ENCODE peak calls at places on chromosomes 1 and 21, in five cellular contexts. One of them, this sample, is unnamed.

GRCh38 chr1:11531314-11531870 is 52.4 kb downstream of the DISP3 start:
- DNase-seq in heart left ventricle: no peak
- DNase-seq in neural progenitor cell: peak
- DNase-seq in osteocyte: no peak
- DNase-seq in fibroblast of lung: no peak
- DNase-seq in this sample: peak

GRCh38 chr1:244639561-244639960 is 13.4 kb upstream of the DESI2 start:
- DNase-seq in fibroblast of lung: no peak
- DNase-seq in osteocyte: no peak
- DNase-seq in heart left ventricle: no peak
- DNase-seq in neural progenitor cell: no peak
- DNase-seq in this sample: no peak

GRCh38 chr1:21261551-21262281 is 28.5 kb downstream of the ECE1 start:
- DNase-seq in heart left ventricle: peak
- DNase-seq in fibroblast of lung: peak
- DNase-seq in osteocyte: no peak
- DNase-seq in neural progenitor cell: no peak
- DNase-seq in this sample: peak

GRCh38 chr1:241600496-241600901 is 39.7 kb downstream of the CHML start:
- DNase-seq in osteocyte: no peak
- DNase-seq in fibroblast of lung: no peak
- DNase-seq in neural progenitor cell: no peak
- DNase-seq in heart left ventricle: no peak
- DNase-seq in this sample: no peak

GRCh38 chr1:145871994-145872411 is 13.1 kb upstream of the PIAS3 start:
- DNase-seq in heart left ventricle: no peak
- DNase-seq in neural progenitor cell: peak
- DNase-seq in fibroblast of lung: peak
- DNase-seq in osteocyte: no peak
- DNase-seq in this sample: no peak

GRCh38 chr21:27779604-27780003 is 812.7 kb upstream of the ADAMTS5 start:
- DNase-seq in osteocyte: no peak
- DNase-seq in fibroblast of lung: no peak
- DNase-seq in neural progenitor cell: no peak
- DNase-seq in heart left ventricle: no peak
- DNase-seq in this sample: no peak

GRCh38 chr1:33823401-33823800 is 40.5 kb upstream of the HMGB4 start:
- DNase-seq in neural progenitor cell: no peak
- DNase-seq in heart left ventricle: no peak
- DNase-seq in osteocyte: no peak
- DNase-seq in fibroblast of lung: no peak
- DNase-seq in this sample: no peak

GRCh38 chr1:196366817-196367495 is 241.3 kb downstream of the KCNT2 start:
- DNase-seq in osteocyte: no peak
- DNase-seq in heart left ventricle: no peak
- DNase-seq in neural progenitor cell: no peak
- DNase-seq in fibroblast of lung: no peak
- DNase-seq in this sample: no peak

GRCh38 chr1:237851209-237851845 is 39.4 kb downstream of the ZP4 start:
- DNase-seq in osteocyte: no peak
- DNase-seq in heart left ventricle: no peak
- DNase-seq in neural progenitor cell: peak
- DNase-seq in fibroblast of lung: peak
- DNase-seq in this sample: peak
- TF ChIP-seq CTCF in osteocyte: peak
- TF ChIP-seq CTCF in heart left ventricle: peak
- TF ChIP-seq CTCF in neural progenitor cell: peak
- TF ChIP-seq CTCF in fibroblast of lung: peak
- TF ChIP-seq CTCF in this sample: no peak

GRCh38 chr1:220685879-220686278 is 4.3 kb upstream of the C1orf115 start:
- DNase-seq in fibroblast of lung: no peak
- DNase-seq in heart left ventricle: no peak
- DNase-seq in osteocyte: no peak
- DNase-seq in neural progenitor cell: peak
- DNase-seq in this sample: peak
- TF ChIP-seq CTCF in fibroblast of lung: no peak
- TF ChIP-seq CTCF in heart left ventricle: no peak
- TF ChIP-seq CTCF in osteocyte: no peak
- TF ChIP-seq CTCF in neural progenitor cell: peak
- TF ChIP-seq CTCF in this sample: no peak

DNA sequence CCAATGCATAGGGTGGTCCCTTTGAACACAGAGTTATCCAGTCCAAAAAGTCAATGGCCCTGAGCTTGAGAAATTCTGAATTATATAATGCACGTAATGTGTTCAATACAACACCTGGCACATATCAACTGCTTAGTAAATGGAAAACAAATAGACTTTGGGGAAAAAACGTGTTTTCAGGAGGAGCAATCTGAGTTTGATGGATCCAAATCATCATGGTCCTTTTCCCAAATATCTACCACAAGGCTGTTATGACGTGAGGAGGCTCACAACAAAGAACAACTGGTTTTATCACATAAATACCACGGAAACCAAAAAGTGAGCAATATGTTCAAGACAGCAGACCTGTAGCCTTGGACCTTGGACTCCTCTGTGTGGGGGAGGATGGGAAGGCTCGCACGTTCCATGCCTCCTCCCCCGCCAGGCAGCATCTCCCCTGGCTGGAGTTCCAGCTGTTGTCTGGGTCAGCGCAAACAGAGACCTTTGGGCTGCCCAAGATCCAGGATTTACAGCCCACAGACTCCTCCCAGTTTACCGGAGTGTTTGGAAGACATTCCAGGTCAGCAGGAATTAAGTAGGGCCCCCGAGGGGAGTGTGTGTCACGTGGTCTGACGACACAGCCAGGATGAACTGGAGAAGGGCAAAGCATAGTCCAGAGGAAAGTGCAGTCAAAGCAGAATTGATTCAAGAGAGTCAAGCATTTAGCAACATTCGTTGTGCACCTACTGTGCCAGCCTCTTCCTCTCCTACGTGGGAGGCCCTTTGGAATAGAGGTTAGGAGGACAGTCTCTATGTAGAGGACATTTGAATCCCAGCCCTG is 32.2 kb upstream of the MED18 start:
- DNase-seq in heart left ventricle: no peak
- DNase-seq in osteocyte: no peak
- DNase-seq in fibroblast of lung: peak
- DNase-seq in neural progenitor cell: peak
- DNase-seq in this sample: peak
- TF ChIP-seq CTCF in heart left ventricle: no peak
- TF ChIP-seq CTCF in osteocyte: no peak
- TF ChIP-seq CTCF in fibroblast of lung: no peak
- TF ChIP-seq CTCF in neural progenitor cell: no peak
- TF ChIP-seq CTCF in this sample: no peak

GRCh38 chr1:16236495-16237342 is at the start of gene CPLANE2:
- DNase-seq in osteocyte: peak
- DNase-seq in fibroblast of lung: peak
- DNase-seq in neural progenitor cell: peak
- DNase-seq in heart left ventricle: peak
- DNase-seq in this sample: peak
- TF ChIP-seq CTCF in osteocyte: no peak
- TF ChIP-seq CTCF in fibroblast of lung: no peak
- TF ChIP-seq CTCF in neural progenitor cell: no peak
- TF ChIP-seq CTCF in heart left ventricle: no peak
- TF ChIP-seq CTCF in this sample: no peak

DNA sequence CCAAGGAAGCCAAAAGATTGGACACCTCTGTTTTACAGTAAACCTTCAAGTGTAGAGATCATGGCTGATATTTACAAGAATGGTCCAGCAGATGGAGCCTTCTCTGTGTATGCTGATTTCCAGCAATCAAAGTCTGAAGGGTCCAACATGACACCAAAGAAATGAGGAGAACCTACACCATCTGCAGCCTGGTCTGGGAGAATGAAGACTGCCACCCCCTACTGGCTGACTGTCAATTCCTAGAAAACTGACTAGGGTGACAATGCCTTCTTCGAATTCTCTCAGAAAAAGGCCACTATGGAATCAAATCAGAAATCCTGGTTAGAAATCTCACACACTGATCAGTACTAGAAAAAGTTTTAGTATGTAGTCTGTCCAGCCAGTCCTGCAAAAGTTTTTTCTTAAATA is 83.3 kb downstream of the CDC42BPA start:
- DNase-seq in osteocyte: no peak
- DNase-seq in neural progenitor cell: peak
- DNase-seq in fibroblast of lung: peak
- DNase-seq in heart left ventricle: peak
- DNase-seq in this sample: peak
- TF ChIP-seq CTCF in osteocyte: peak
- TF ChIP-seq CTCF in neural progenitor cell: peak
- TF ChIP-seq CTCF in fibroblast of lung: peak
- TF ChIP-seq CTCF in heart left ventricle: peak
- TF ChIP-seq CTCF in this sample: peak

DNA sequence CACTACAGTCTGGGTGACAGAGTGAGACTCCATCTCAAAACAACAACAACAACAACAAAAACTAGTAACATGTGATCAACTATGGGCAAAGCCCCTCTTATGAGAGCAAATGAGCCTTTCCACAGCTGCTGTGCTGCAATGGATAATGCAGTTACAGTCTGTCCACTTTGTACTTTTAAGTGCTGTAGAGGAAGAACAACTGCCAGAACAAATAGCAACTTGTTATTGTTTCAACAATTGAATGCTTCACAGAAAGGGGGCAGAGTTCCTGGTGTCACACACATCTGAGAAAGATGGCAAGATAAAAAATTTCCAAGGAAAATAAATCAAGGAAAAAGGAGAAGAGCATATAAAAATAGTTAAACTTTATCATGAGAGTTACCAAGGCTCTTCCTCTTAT is 243.6 kb upstream of the DMRTA2 start:
- DNase-seq in osteocyte: no peak
- DNase-seq in fibroblast of lung: no peak
- DNase-seq in neural progenitor cell: no peak
- DNase-seq in heart left ventricle: no peak
- DNase-seq in this sample: no peak
- TF ChIP-seq CTCF in osteocyte: no peak
- TF ChIP-seq CTCF in fibroblast of lung: no peak
- TF ChIP-seq CTCF in neural progenitor cell: peak
- TF ChIP-seq CTCF in heart left ventricle: peak
- TF ChIP-seq CTCF in this sample: no peak

GRCh38 chr1:46603858-46604549 is at the start of gene MKNK1:
- DNase-seq in heart left ventricle: peak
- DNase-seq in osteocyte: peak
- DNase-seq in neural progenitor cell: peak
- DNase-seq in fibroblast of lung: peak
- DNase-seq in this sample: peak
- TF ChIP-seq CTCF in heart left ventricle: no peak
- TF ChIP-seq CTCF in osteocyte: peak
- TF ChIP-seq CTCF in neural progenitor cell: peak
- TF ChIP-seq CTCF in fibroblast of lung: peak
- TF ChIP-seq CTCF in this sample: no peak

DNA sequence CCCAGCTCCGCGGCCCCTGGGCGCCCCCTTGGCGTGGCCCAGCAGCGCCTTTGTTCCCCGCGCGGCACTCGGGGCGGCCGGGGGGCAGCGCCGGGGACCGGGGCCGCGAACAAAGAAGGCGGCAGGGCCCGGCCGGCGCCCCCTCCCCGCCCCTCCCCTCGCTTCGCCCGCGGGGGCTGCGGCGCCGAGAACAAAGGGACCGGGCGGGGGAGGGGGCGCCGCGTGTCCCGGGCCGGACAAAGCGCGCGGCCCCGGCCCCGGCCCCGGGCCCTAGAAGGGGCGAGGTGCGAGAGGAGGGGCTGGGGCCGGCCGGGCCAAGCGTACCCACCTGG is 448 bp downstream of the MARCKSL1 start:
- DNase-seq in osteocyte: no peak
- DNase-seq in neural progenitor cell: peak
- DNase-seq in heart left ventricle: no peak
- DNase-seq in fibroblast of lung: no peak
- DNase-seq in this sample: peak
- TF ChIP-seq CTCF in osteocyte: no peak
- TF ChIP-seq CTCF in neural progenitor cell: no peak
- TF ChIP-seq CTCF in heart left ventricle: no peak
- TF ChIP-seq CTCF in fibroblast of lung: no peak
- TF ChIP-seq CTCF in this sample: no peak

This sample was measured in Calu3.